ENCODE peak calls at places on chromosome 13, in seven cellular contexts. Z, O, C, Q, W, T and G are unnamed samples.

GRCh38 chr13:84413016-84413415 is 530.7 kb upstream of the SLITRK1 start:
- DNase-seq in Z (no peak), O (no peak), C (no peak), Q (no peak), W (no peak), T (no peak), G (no peak)

GRCh38 chr13:100230813-100231575 is 142.1 kb downstream of the PCCA start:
- DNase-seq in Z (no peak), O (no peak), C (no peak), Q (no peak), W (no peak), T (no peak), G (no peak)

GRCh38 chr13:90640976-90641375 is 706.5 kb upstream of the MIR17HG start:
- DNase-seq in Z (no peak), O (no peak), C (no peak), Q (no peak), W (no peak), T (no peak), G (no peak)

GRCh38 chr13:103386341-103386740 is 320.1 kb upstream of the SLC10A2 start:
- DNase-seq in Z (no peak), O (no peak), C (no peak), Q (no peak), W (no peak), T (peak; percentile 72), G (no peak)

GRCh38 chr13:75960538-75960994 is 324.4 kb downstream of the LMO7 start:
- DNase-seq in Z (no peak), O (no peak), C (no peak), Q (no peak), W (no peak), T (no peak), G (no peak)

GRCh38 chr13:46184277-46184699 is 2.3 kb upstream of the LCP1 start:
- DNase-seq in Z (peak; percentile 38), O (peak; percentile 53), C (no peak), Q (no peak), W (no peak), T (no peak), G (no peak)

GRCh38 chr13:30978981-30979956 is 46.8 kb downstream of the TEX26 start:
- DNase-seq in Z (peak; percentile 30), O (peak; percentile 41), C (peak; percentile 77), Q (no peak), W (no peak), T (no peak), G (no peak)

GRCh38 chr13:101346942-101347728 is 69.2 kb downstream of the NALCN start:
- DNase-seq in Z (no peak), O (no peak), C (no peak), Q (no peak), W (no peak), T (no peak), G (no peak)

GRCh38 chr13:110457361-110457760 is 104.2 kb downstream of the RAB20 start:
- DNase-seq in Z (no peak), O (no peak), C (no peak), Q (no peak), W (no peak), T (no peak), G (no peak)

GRCh38 chr13:73169971-73170370 is 111.2 kb downstream of the KLF5 start:
- DNase-seq in Z (no peak), O (no peak), C (no peak), Q (no peak), W (no peak), T (no peak), G (no peak)

GRCh38 chr13:40171566-40171965 is 494.9 kb downstream of the FOXO1 start:
- DNase-seq in Z (no peak), O (no peak), C (no peak), Q (no peak), W (no peak), T (no peak), G (no peak)
- H3K4me3 ChIP-seq in Z (no peak overlapping the region), O (no peak overlapping the region), C (no peak overlapping the region), Q (no peak overlapping the region), W (no peak overlapping the region), T (no peak overlapping the region), G (no peak overlapping the region)

GRCh38 chr13:42591602-42592001 is 17.6 kb downstream of the TNFSF11 start:
- DNase-seq in Z (no peak), O (no peak), C (no peak), Q (no peak), W (no peak), T (no peak), G (no peak)

GRCh38 chr13:42597505-42597904 is 23.6 kb downstream of the TNFSF11 start:
- DNase-seq in Z (no peak), O (no peak), C (no peak), Q (no peak), W (no peak), T (no peak), G (no peak)

GRCh38 chr13:42593719-42594012 is 19.7 kb downstream of the TNFSF11 start:
- DNase-seq in Z (no peak), O (no peak), C (no peak), Q (no peak), W (no peak), T (no peak), G (no peak)

GRCh38 chr13:42592915-42593718 is 19.2 kb downstream of the TNFSF11 start:
- DNase-seq in Z (no peak), O (no peak), C (no peak), Q (no peak), W (no peak), T (no peak), G (no peak)

DNA sequence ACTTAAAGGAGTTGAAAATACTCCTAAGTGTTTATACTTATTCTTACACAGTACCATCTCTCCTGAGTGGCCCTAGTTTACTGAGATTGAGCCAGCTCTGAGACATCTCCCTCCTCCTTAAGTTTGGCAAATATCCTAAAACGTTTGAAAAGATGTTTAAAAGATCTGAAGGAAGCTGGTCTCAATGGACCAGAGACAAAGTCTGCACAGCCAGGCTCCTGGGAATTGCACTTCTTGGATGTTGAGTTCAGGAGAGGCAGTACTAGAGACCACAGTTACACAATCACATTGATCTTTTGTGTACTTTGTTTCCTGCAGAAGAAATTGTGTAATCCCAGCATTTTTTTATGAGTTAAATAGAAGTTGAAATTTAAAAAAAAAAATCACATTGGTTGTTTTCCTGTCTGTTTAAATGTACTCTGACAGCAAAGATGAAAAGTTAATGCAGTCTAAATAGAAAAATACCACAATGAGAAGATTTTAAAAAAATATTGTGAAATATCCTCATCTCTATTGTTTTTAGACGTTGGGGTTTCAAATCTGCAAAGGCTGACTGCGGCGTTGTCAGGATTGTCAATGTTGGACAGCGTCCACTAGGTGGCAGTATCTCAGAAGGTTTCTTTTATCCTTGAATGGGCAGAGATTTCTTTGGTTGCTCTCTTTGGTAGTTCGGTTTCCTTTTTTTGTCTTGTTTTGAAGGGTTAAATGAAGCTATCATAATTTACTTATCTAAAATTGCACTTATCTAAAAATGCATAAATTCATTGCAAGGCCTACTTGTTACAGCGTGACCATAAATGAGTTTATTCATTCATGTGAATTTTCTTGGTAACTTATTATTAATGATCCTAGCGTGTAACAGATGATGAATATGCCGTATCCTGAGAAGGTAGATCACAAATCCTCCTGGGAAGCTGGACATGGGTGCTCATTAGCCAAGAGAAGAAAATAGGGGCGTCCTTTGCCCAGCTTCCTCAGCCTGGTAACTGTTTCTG is 20.9 kb downstream of the TNFSF11 start:
- DNase-seq in Z (peak; percentile 50), O (peak; percentile 55), C (no peak), Q (peak; percentile 17), W (peak; percentile 60), T (no peak), G (peak; percentile 54)
- TF ChIP-seq CTCF in Z (no peak), O (peak; percentile 76), C (peak; percentile 91), Q (peak; percentile 82), W (peak; percentile 50), T (peak; percentile 78), G (peak; percentile 80)

GRCh38 chr13:79482271-79482970 is 1.5 kb downstream of the NDFIP2 start:
- DNase-seq in Z (no peak), O (no peak), C (no peak), Q (no peak), W (no peak), T (no peak), G (no peak)

GRCh38 chr13:79485451-79485850 is 4.5 kb downstream of the NDFIP2 start:
- DNase-seq in Z (no peak), O (no peak), C (no peak), Q (no peak), W (no peak), T (no peak), G (no peak)

GRCh38 chr13:79483302-79483701 is 2.3 kb downstream of the NDFIP2 start:
- DNase-seq in Z (no peak), O (no peak), C (no peak), Q (no peak), W (no peak), T (no peak), G (no peak)

GRCh38 chr13:79486433-79487188 is 5.7 kb downstream of the NDFIP2 start:
- DNase-seq in Z (no peak), O (no peak), C (no peak), Q (no peak), W (no peak), T (no peak), G (no peak)

GRCh38 chr13:79485014-79485441 is 4.1 kb downstream of the NDFIP2 start:
- DNase-seq in Z (peak; percentile 59), O (no peak), C (no peak), Q (peak; percentile 5), W (no peak), T (peak; percentile 84), G (peak; percentile 57)
- H3K27me3 ChIP-seq in Z (no peaks in the 10 kb centered on the region), O (peaks cover 35% of the 10 kb centered on the region), C (no peaks in the 10 kb centered on the region), Q (no peaks in the 10 kb centered on the region), W (no peaks in the 10 kb centered on the region), T (no peaks in the 10 kb centered on the region), G (no peaks in the 10 kb centered on the region)

DNA sequence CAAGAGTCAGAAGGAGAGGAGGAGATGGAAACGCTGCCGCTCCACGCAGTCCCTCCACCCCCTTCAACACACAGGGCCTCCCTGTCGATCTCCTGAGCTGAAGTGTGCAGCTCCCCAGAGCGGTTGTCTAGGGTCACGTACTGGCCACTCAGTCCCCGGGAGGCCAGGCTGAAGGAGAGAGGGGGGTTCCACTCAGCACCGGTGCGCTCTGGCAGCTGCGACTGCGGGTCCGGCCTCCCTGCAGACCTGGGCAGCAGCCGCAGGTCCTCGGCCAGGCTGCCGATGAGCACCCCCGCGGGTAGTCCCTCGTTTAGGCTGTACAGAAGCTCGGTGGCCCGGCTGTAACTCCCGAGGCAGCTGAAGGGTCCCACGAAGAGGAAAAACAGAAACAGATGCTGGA is 2.1 kb downstream of the PCDH20 start:
- DNase-seq in Z (no peak), O (no peak), C (peak; percentile 60), Q (no peak), W (no peak), T (no peak), G (no peak)
- H3K4me3 ChIP-seq in Z (peak overlapping the region; percentile 52), O (peak overlapping the region; percentile 25), C (peak overlapping the region; percentile 41), Q (peak overlapping the region; percentile 11), W (no peak overlapping the region), T (peak overlapping the region; percentile 48), G (no peak overlapping the region)

GRCh38 chr13:36211567-36211966 is 2.8 kb downstream of the SOHLH2 start:
- DNase-seq in Z (no peak), O (no peak), C (no peak), Q (no peak), W (no peak), T (no peak), G (no peak)

GRCh38 chr13:36212789-36213188 is 1.6 kb downstream of the SOHLH2 start:
- DNase-seq in Z (no peak), O (no peak), C (no peak), Q (no peak), W (no peak), T (no peak), G (no peak)

GRCh38 chr13:36207672-36208071 is 6.7 kb downstream of the SOHLH2 start:
- DNase-seq in Z (no peak), O (no peak), C (no peak), Q (no peak), W (no peak), T (no peak), G (no peak)
- TF ChIP-seq CTCF in Z (no peak), O (no peak), C (no peak), Q (no peak), W (no peak), T (peak; percentile 3), G (no peak)

GRCh38 chr13:96086736-96087135 is 3.2 kb upstream of the HS6ST3 start:
- DNase-seq in Z (no peak), O (no peak), C (no peak), Q (no peak), W (no peak), T (no peak), G (no peak)
- H3K27me3 ChIP-seq in Z (peaks cover 32% of the 10 kb centered on the region), O (peaks cover 73% of the 10 kb centered on the region), C (peaks cover 52% of the 10 kb centered on the region), Q (peaks cover 32% of the 10 kb centered on the region), W (peaks cover 16% of the 10 kb centered on the region), T (peaks cover 28% of the 10 kb centered on the region), G (peaks cover 30% of the 10 kb centered on the region)